ENCODE peak calls at places on chromosome 17, in eight cellular contexts. J is HL-60; X is T47D; G is stimulated activated CD4-positive, alpha-beta T cell treated with anti-CD3 and anti-CD28 coated beads, TNF-alpha, amount 100 ng/mL, for 1 hour; U is activated CD4-positive, CD25-positive, alpha-beta regulatory T cell; P is activated CD4-positive, alpha-beta memory T cell treated with anti-CD3 and anti-CD28 coated beads, Interleukin-2, amount 10 ng/mL, durations not matched to agents 7 days and 5 days; Y is endothelial cell; I is tibial artery. S is an unnamed sample.

GRCh38 chr17:1709403-1709891 is 730 bp downstream of the TLCD2 start:
- DNase-seq in J (peak), X (peak), G (no peak), U (no peak), P (no peak), Y (no peak), I (no peak), S (peak)

GRCh38 chr17:5541610-5542202 is 42.6 kb downstream of the NLRP1 start:
- DNase-seq in J (no peak), X (no peak), G (no peak), U (no peak), P (no peak), Y (no peak), I (no peak), S (no peak)

GRCh38 chr17:77465358-77466041 is 324.7 kb downstream of the SEC14L1 start:
- DNase-seq in J (peak), X (no peak), G (peak), U (peak), P (peak), Y (no peak), I (peak), S (no peak)

GRCh38 chr17:32102172-32102571 is 40.1 kb upstream of the RHOT1 start:
- DNase-seq in J (no peak), X (no peak), G (no peak), U (no peak), P (no peak), Y (no peak), I (no peak), S (no peak)

GRCh38 chr17:7932949-7933348 is 943 bp downstream of the CNTROB start:
- DNase-seq in J (peak), X (peak), G (no peak), U (no peak), P (peak), Y (peak), I (peak), S (peak)

GRCh38 chr17:81049973-81050551 is 15.1 kb downstream of the BAIAP2 start:
- DNase-seq in J (peak), X (no peak), G (no peak), U (no peak), P (no peak), Y (no peak), I (no peak), S (no peak)

GRCh38 chr17:5665164-5665563 is 80.9 kb upstream of the NLRP1 start:
- DNase-seq in J (no peak), X (no peak), G (no peak), U (no peak), P (no peak), Y (no peak), I (peak), S (no peak)

GRCh38 chr17:82922646-82923045 is 82.8 kb upstream of the ZNF750 start:
- DNase-seq in J (no peak), X (no peak), G (no peak), U (no peak), P (no peak), Y (no peak), I (no peak), S (no peak)

GRCh38 chr17:4010754-4011153 is 46.5 kb upstream of the ATP2A3 start:
- DNase-seq in J (no peak), X (no peak), G (no peak), U (no peak), P (no peak), Y (no peak), I (no peak), S (no peak)

GRCh38 chr17:50079334-50080095 is 15.6 kb upstream of the PDK2 start:
- DNase-seq in J (peak), X (peak), G (no peak), U (no peak), P (peak), Y (peak), I (peak), S (no peak)

GRCh38 chr17:15279011-15279477 is 13.9 kb upstream of the PMP22 start:
- DNase-seq in J (no peak), X (no peak), G (no peak), U (no peak), P (no peak), Y (no peak), I (no peak), S (no peak)

GRCh38 chr17:17892009-17892408 is 55.2 kb upstream of the SREBF1 start:
- DNase-seq in J (no peak), X (no peak), G (no peak), U (no peak), P (no peak), Y (no peak), I (no peak), S (no peak)

GRCh38 chr17:41775394-41776226 is 10.9 kb downstream of the JUP start:
- DNase-seq in J (no peak), X (no peak), G (no peak), U (no peak), P (no peak), Y (no peak), I (no peak), S (no peak)

GRCh38 chr17:74567397-74567796 is at the start of gene CD300H:
- DNase-seq in J (peak), X (no peak), G (no peak), U (no peak), P (no peak), Y (no peak), I (no peak), S (no peak)

GRCh38 chr17:80003969-80004368 is 31.7 kb downstream of the TBC1D16 start:
- DNase-seq in J (no peak), X (no peak), G (no peak), U (no peak), P (no peak), Y (no peak), I (no peak), S (no peak)

GRCh38 chr17:199195-199604 is 17.8 kb upstream of the DOC2B start:
- DNase-seq in J (no peak), X (no peak), G (no peak), U (no peak), P (no peak), Y (no peak), I (no peak), S (no peak)

GRCh38 chr17:50469005-50469605 is 425 bp upstream of the CHAD start:
- DNase-seq in J (no peak), X (no peak), G (no peak), U (no peak), P (no peak), Y (no peak), I (no peak), S (no peak)